ENCODE peak calls at places on chromosomes 6 and 20, in six cellular contexts. A, M, I, Z, B and S are unnamed samples.
A peak's percentile ranks its signal among the peaks of the same experiment; 100 is the strongest.

GRCh38 chr6:150269857-150270223 is 99.0 kb upstream of the IYD start:
- DNase-seq in A (peak; percentile 90), M (peak; percentile 92), I (peak; percentile 84), Z (no peak), B (no peak), S (no peak)

GRCh38 chr6:26233608-26234420 is 131.2 kb upstream of the BTN3A2 start:
- DNase-seq in A (no peak), M (peak; percentile 66), I (peak; percentile 82), Z (peak; percentile 40), B (peak; percentile 90), S (peak; percentile 62)

GRCh38 chr6:125842091-125842626 is 51.4 kb downstream of the NCOA7 start:
- DNase-seq in A (no peak), M (no peak), I (no peak), Z (no peak), B (no peak), S (no peak)

GRCh38 chr6:136607204-136607931 is 57.1 kb upstream of the MAP7 start:
- DNase-seq in A (no peak), M (peak; percentile 26), I (peak; percentile 65), Z (no peak), B (no peak), S (no peak)

GRCh38 chr6:109237986-109238329 is 142.7 kb downstream of the CEP57L1 start:
- DNase-seq in A (no peak), M (no peak), I (no peak), Z (no peak), B (no peak), S (no peak)

GRCh38 chr20:53028337-53029007 is 56.3 kb downstream of the TSHZ2 start:
- DNase-seq in A (no peak), M (peak; percentile 79), I (no peak), Z (no peak), B (no peak), S (no peak)

GRCh38 chr6:121652726-121653623 is 217.5 kb downstream of the GJA1 start:
- DNase-seq in A (peak; percentile 18), M (peak; percentile 88), I (peak; percentile 69), Z (peak; percentile 10), B (no peak), S (no peak)

GRCh38 chr6:14280766-14281293 is 163.3 kb downstream of the CD83 start:
- DNase-seq in A (no peak), M (no peak), I (no peak), Z (no peak), B (no peak), S (peak; percentile 19)

GRCh38 chr6:4351857-4352669 is 216.7 kb upstream of the ECI2 start:
- DNase-seq in A (peak; percentile 36), M (peak; percentile 98), I (peak; percentile 88), Z (peak; percentile 7), B (no peak), S (peak; percentile 14)

GRCh38 chr20:51350941-51351631 is 191.4 kb downstream of the NFATC2 start:
- DNase-seq in A (no peak), M (peak; percentile 88), I (peak; percentile 97), Z (no peak), B (no peak), S (no peak)

GRCh38 chr6:151679081-151679480 is 128.4 kb upstream of the ESR1 start:
- DNase-seq in A (no peak), M (peak; percentile 88), I (peak; percentile 7), Z (no peak), B (no peak), S (no peak)

GRCh38 chr6:124434416-124434815 is 527.8 kb upstream of the RNF217 start:
- DNase-seq in A (no peak), M (no peak), I (no peak), Z (no peak), B (no peak), S (no peak)

GRCh38 chr6:45946887-45947286 is 68.8 kb downstream of the CLIC5 start:
- DNase-seq in A (no peak), M (peak; percentile 53), I (no peak), Z (no peak), B (no peak), S (no peak)

GRCh38 chr6:53474010-53474409 is 70.9 kb downstream of the GCLC start:
- DNase-seq in A (no peak), M (no peak), I (no peak), Z (no peak), B (no peak), S (no peak)

GRCh38 chr6:107345398-107345797 is 114.0 kb downstream of the PDSS2 start:
- DNase-seq in A (no peak), M (peak; percentile 4), I (no peak), Z (no peak), B (no peak), S (no peak)

GRCh38 chr6:7271205-7271534 is 41.8 kb downstream of the SSR1 start:
- DNase-seq in A (no peak), M (no peak), I (no peak), Z (no peak), B (no peak), S (no peak)

GRCh38 chr6:38943964-38944363 is 104.6 kb upstream of the GLP1R start:
- DNase-seq in A (no peak), M (no peak), I (peak; percentile 27), Z (no peak), B (no peak), S (peak; percentile 39)

GRCh38 chr20:14561733-14562132 is 224.3 kb upstream of the FLRT3 start:
- DNase-seq in A (no peak), M (peak; percentile 61), I (no peak), Z (no peak), B (no peak), S (no peak)

GRCh38 chr6:125346143-125346925 is 44.6 kb upstream of the HDDC2 start:
- DNase-seq in A (no peak), M (no peak), I (no peak), Z (no peak), B (peak; percentile 29), S (no peak)

GRCh38 chr6:161437851-161438250 is 164.0 kb upstream of the AGPAT4 start:
- DNase-seq in A (no peak), M (peak; percentile 57), I (peak; percentile 51), Z (no peak), B (no peak), S (no peak)

GRCh38 chr6:132214716-132215115 is 186.6 kb downstream of the MOXD1 start:
- DNase-seq in A (no peak), M (peak; percentile 34), I (no peak), Z (no peak), B (no peak), S (no peak)

GRCh38 chr20:62557999-62558408 is 82.2 kb upstream of the GATA5 start:
- DNase-seq in A (no peak), M (no peak), I (no peak), Z (no peak), B (no peak), S (no peak)

GRCh38 chr20:38147751-38148150 is 17.3 kb downstream of the TGM2 start:
- DNase-seq in A (no peak), M (no peak), I (no peak), Z (no peak), B (no peak), S (no peak)

GRCh38 chr6:99613398-99613704 is 6.7 kb downstream of the PRDM13 start:
- DNase-seq in A (no peak), M (peak; percentile 60), I (no peak), Z (peak; percentile 88), B (peak; percentile 48), S (peak; percentile 89)

GRCh38 chr6:139291813-139292619 is at the start of gene TXLNB:
- DNase-seq in A (peak; percentile 6), M (peak; percentile 86), I (no peak), Z (no peak), B (peak; percentile 88), S (peak; percentile 57)

GRCh38 chr20:52410746-52411317 is 219.3 kb upstream of the ZFP64 start:
- DNase-seq in A (no peak), M (peak; percentile 69), I (no peak), Z (no peak), B (no peak), S (no peak)

GRCh38 chr6:167410510-167410909 is 85.6 kb downstream of the TTLL2 start:
- DNase-seq in A (no peak), M (no peak), I (no peak), Z (no peak), B (no peak), S (no peak)

GRCh38 chr6:66183982-66184555 is 477.0 kb upstream of the EYS start:
- DNase-seq in A (no peak), M (peak; percentile 47), I (peak; percentile 11), Z (no peak), B (no peak), S (no peak)

GRCh38 chr20:5741089-5741488 is 9.1 kb upstream of the SHLD1 start:
- DNase-seq in A (no peak), M (peak; percentile 55), I (no peak), Z (no peak), B (no peak), S (no peak)

GRCh38 chr20:18688676-18689075 is 100.8 kb downstream of the DTD1 start:
- DNase-seq in A (no peak), M (no peak), I (no peak), Z (no peak), B (no peak), S (no peak)

GRCh38 chr20:47875302-47876025 is 90.2 kb upstream of the SULF2 start:
- DNase-seq in A (no peak), M (no peak), I (no peak), Z (no peak), B (no peak), S (no peak)
- H3K9ac ChIP-seq in A (no peak overlapping the region), M (no peak overlapping the region), I (no peak overlapping the region), Z (no peak overlapping the region), B (no peak overlapping the region), S (no peak overlapping the region)

GRCh38 chr6:16267428-16268263 is 29.3 kb downstream of the GMPR start:
- DNase-seq in A (no peak), M (no peak), I (no peak), Z (no peak), B (peak; percentile 39), S (no peak)
- TF ChIP-seq EZH2phosphoT487 in A (no peak), M (no peak), I (no peak), Z (no peak), B (no peak), S (no peak)

DNA sequence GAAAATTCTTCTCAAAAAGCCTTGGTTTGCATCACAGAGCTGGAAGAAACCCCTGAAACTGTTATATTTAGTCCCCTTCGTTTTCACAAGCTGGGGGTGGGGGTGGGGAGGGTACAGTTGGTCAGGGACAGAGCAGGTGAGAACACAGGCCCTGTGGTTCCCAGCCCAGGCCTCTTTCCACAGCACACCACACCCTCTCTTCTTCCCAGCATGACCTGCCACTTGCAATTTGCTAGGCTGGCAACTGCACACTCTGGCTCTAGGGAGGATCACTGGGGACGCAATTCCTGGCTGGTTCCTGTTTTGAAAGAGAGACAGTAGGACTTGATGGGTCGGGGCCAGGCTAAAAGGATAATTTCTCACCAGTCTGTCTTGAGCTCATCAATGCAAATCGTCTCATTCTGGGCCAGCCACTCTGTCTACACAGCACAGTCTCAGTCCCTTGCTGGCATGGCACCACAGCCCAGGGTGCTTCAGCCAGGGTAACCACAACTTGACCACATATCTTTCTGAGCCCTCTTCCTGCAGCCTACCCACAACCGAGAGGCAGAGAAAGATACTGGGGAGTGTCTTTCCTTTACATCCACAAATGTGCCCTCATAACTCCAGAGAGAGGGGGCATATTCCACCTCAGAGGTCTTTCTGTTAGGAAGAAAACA is 41.6 kb upstream of the EMILIN3 start:
- DNase-seq in A (no peak), M (no peak), I (no peak), Z (no peak), B (peak; percentile 92), S (no peak)
- H3K9ac ChIP-seq in A (no peak overlapping the region), M (no peak overlapping the region), I (no peak overlapping the region), Z (no peak overlapping the region), B (peak overlapping the region; percentile 48), S (no peak overlapping the region)

DNA sequence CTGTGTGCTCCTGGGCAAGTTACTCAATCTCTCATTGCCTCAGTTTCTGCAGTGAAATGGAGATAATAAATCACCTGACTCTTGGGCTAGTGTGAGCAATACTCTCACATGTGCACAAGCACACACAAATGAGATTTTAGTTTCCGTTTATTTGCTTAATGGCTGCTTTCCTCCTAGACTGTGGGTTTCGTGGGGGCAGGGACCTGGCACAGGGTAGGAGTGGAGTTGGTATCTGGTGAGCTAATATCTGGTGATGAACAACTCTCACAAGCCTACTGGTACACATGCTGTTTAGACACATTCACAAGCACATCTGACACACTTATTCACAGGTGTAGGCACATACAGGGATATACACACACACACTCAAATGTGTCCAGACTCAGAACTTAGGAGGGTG is 73.8 kb downstream of the TOX2 start:
- DNase-seq in A (no peak), M (no peak), I (no peak), Z (no peak), B (peak; percentile 85), S (no peak)
- TF ChIP-seq EZH2phosphoT487 in A (no peak), M (no peak), I (no peak), Z (no peak), B (no peak), S (no peak)